ENCODE peak calls at places on chromosomes 4 and X, in four cellular contexts. A is hepatocyte, D is pancreas, Z is body of pancreas. Q is an unnamed sample.
A peak's percentile ranks its signal among the peaks of the same experiment; 100 is the strongest.

GRCh38 chrX:112941209-112941788 is 100.7 kb upstream of the AMOT start:
- DNase-seq in Z (no peak), A (peak; percentile 18), D (no peak), Q (no peak)

GRCh38 chr4:102730968-102731533 is 29.7 kb downstream of the MANBA start:
- DNase-seq in Z (no peak), A (peak; percentile 27), D (no peak), Q (no peak)

GRCh38 chr4:38123555-38123954 is 163.4 kb downstream of the PTTG2 start:
- DNase-seq in A (no peak), D (no peak), Z (no peak), Q (no peak)

GRCh38 chr4:157389751-157390150 is 169.2 kb downstream of the GRIA2 start:
- DNase-seq in D (no peak), A (no peak), Z (no peak), Q (no peak)

GRCh38 chr4:117786566-117786965 is 247.7 kb upstream of the NDST3 start:
- DNase-seq in Z (no peak), A (no peak), D (no peak), Q (no peak)

GRCh38 chrX:138756234-138756633 is 44.7 kb upstream of the FGF13 start:
- DNase-seq in Z (peak; percentile 5), A (peak; percentile 51), D (no peak), Q (no peak)

GRCh38 chrX:153620576-153620975 is 21.6 kb upstream of the CCNQ start:
- DNase-seq in A (no peak), Z (no peak), D (no peak), Q (no peak)

GRCh38 chr4:41792166-41792565 is 43.6 kb upstream of the PHOX2B start:
- DNase-seq in Z (no peak), A (no peak), D (no peak), Q (no peak)

GRCh38 chr4:4216668-4217067 is 10.1 kb downstream of the OTOP1 start:
- DNase-seq in A (no peak), D (no peak), Z (no peak), Q (no peak)

GRCh38 chr4:5893013-5893580 is at the start of gene CRMP1:
- DNase-seq in D (no peak), A (peak; percentile 51), Z (no peak), Q (no peak)

GRCh38 chr4:65943076-65943475 is 272.8 kb upstream of the EPHA5 start:
- DNase-seq in Z (no peak), A (peak; percentile 19), D (no peak), Q (peak; percentile 61)

GRCh38 chrX:63784346-63784901 is 590 bp downstream of the ARHGEF9 start:
- DNase-seq in D (no peak), Z (no peak), A (peak; percentile 7), Q (no peak)

GRCh38 chrX:72659726-72660125 is 54.4 kb downstream of the PHKA1 start:
- DNase-seq in D (no peak), A (no peak), Z (no peak), Q (no peak)

GRCh38 chr4:24130637-24131036 is 240.8 kb upstream of the PPARGC1A start:
- DNase-seq in D (no peak), Z (no peak), A (no peak), Q (no peak)

GRCh38 chrX:70954871-70955270 is 24.0 kb upstream of the SLC7A3 start:
- DNase-seq in D (no peak), Z (no peak), A (no peak), Q (no peak)

GRCh38 chrX:40318076-40318475 is 220.3 kb upstream of the BCOR start:
- DNase-seq in Z (no peak), D (no peak), A (no peak), Q (no peak)

GRCh38 chrX:106802388-106803275 is at the start of gene TBC1D8B:
- DNase-seq in Z (peak; percentile 93), D (peak; percentile 86), A (peak; percentile 86), Q (peak; percentile 71)

GRCh38 chr4:80199947-80200346 is 2.6 kb downstream of the PRDM8 start:
- DNase-seq in Z (no peak), D (no peak), A (no peak), Q (no peak)

GRCh38 chr4:80196259-80197131 is 808 bp upstream of the PRDM8 start:
- DNase-seq in Z (no peak), A (no peak), D (no peak), Q (no peak)

GRCh38 chr4:80199004-80199579 is 1.8 kb downstream of the PRDM8 start:
- DNase-seq in Z (no peak), D (no peak), A (no peak), Q (no peak)

GRCh38 chr4:80197132-80197573 is at the start of gene PRDM8:
- DNase-seq in D (no peak), A (no peak), Z (no peak), Q (no peak)

DNA sequence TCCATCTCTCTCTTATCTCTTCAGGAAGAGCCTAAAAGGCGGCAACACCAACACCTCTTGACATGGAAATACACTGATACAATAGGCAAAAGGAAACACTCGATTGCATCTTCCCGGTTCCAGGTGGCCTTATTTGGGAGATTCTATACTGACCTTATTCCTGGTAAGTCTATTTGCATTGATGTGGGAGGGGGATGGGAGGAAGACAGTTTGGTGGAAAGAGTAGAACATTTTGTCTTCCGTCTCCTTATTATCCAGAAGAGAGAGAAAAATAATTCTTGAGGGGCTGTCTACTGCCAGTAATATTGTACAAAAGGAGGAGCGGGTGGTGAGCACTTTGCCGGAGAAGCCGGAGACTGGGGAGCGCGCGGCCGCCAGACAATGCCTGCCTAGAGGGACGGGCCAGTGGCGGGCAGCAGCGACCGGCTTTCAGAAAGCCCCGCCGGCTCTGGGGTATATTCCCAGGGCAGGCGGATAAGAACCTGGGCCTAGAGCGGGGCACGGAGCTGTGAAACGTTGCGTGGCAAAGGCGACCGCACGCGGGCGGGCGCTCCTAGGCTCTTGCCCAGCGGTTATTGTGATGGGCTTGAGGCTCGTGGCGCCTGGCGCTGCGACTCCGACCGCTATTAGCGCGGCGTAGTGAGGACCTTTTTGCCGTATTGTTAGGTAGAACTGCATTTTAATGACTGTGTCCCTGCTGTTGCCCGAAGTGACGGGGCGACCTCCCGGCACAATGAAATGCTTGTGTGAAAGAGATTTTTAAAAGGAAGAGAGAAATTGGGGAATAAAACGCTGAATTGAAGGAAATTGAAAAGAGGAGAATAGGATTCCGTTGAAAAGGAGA is 520 bp downstream of the PRDM8 start:
- DNase-seq in Z (no peak), D (no peak), A (no peak), Q (no peak)
- H3K27me3 ChIP-seq in Z (peaks cover 6% of the 10 kb centered on the region), D (peaks cover 10% of the 10 kb centered on the region), A (peaks cover 96% of the 10 kb centered on the region), Q (no peaks in the 10 kb centered on the region)

DNA sequence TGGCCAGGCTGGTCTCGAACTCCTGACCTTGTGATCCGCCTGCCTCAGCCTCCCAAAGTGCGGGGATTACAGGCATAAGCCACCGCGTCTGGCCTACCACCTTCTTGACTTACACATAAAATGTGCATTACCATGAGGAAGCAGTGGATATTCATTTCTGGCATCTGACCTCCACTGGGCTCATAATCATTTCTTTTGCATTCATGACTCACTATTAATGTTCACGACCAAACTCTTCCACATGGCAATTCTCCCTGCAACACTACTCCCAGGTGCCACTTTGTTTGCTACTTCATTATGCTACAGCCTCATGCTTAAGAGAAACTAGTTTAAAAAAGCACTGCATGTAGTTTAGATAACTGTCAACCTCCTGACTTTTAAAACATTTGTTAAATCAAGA is 22.7 kb downstream of the RASGEF1B start:
- DNase-seq in Z (no peak), D (no peak), A (no peak), Q (no peak)
- H3K27me3 ChIP-seq in Z (no peaks in the 10 kb centered on the region), D (no peaks in the 10 kb centered on the region), A (no peaks in the 10 kb centered on the region), Q (no peaks in the 10 kb centered on the region)

DNA sequence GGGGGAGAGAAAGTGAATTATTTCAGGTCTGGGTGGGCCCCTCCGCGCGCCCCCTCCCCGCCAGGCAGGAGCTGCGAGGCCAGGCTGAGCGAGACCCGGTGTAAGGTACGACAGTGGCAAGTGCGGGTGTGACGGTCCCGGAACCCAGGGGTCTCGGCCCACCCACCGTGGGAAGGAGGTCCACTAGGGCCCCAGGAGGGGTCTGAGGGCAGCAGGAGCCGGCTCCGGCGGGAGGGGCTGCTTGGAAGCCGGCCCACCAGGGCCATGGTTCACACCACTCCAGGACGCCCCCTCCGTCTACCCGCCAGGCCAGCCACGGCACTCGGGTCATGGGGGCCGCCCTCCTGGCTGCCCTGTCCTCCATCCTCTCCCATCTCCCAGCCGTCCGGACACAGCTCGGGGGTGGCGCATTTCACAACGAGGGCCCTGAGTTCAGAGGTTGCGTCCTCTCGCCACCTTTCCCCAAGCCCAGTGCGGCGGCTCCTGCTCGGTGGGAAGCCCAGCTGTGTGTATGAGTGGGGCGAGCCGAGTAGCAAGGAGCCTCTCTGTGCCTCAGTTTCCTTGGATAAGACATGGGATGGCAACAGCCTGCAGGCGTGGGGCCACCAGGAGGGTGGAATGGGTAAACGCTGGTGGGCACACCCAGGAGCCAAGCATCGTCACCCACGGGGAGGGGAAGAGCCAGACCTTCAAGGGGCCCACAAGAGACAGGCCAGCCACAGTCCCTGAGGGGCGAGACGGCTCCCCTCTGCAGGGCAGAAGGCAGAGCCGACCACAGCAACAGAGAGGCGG is 81.3 kb downstream of the FAM53A start:
- DNase-seq in D (no peak), A (no peak), Z (no peak), Q (no peak)
- H3K27me3 ChIP-seq in D (no peaks in the 10 kb centered on the region), A (no peaks in the 10 kb centered on the region), Z (no peaks in the 10 kb centered on the region), Q (no peaks in the 10 kb centered on the region)

GRCh38 chrX:134545524-134545923 is 85.6 kb downstream of the HPRT1 start:
- DNase-seq in D (no peak), Z (no peak), A (no peak), Q (no peak)

GRCh38 chrX:134544614-134545255 is 84.8 kb downstream of the HPRT1 start:
- DNase-seq in Z (peak; percentile 3), D (no peak), A (peak; percentile 32), Q (no peak)

GRCh38 chrX:134547047-134547679 is 87.2 kb downstream of the HPRT1 start:
- DNase-seq in Z (no peak), D (no peak), A (no peak), Q (no peak)

GRCh38 chrX:134544189-134544588 is 84.2 kb downstream of the HPRT1 start:
- DNase-seq in A (no peak), Z (no peak), D (no peak), Q (no peak)

DNA sequence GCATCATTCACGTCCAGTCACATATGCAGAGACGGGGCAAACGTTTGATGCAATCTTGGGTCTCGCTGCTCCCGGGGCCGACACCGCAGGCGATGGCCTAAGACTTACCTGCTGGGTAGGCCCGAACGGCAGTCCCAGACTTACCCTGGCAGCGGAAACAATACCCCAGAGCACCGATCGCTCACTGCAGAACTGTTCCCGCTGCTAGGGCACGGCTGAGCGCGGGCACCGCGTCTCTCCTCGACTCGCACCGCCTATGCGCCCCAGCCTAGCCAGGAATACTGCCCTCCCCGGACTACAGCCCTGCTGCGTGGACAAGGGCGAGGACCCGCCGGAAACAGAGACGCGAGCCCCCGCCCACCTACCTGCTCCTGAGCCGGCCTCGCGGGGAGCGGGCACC is 86.2 kb downstream of the HPRT1 start:
- DNase-seq in Z (no peak), D (no peak), A (no peak), Q (no peak)
- H3K27me3 ChIP-seq in Z (no peaks in the 10 kb centered on the region), D (peaks cover 22% of the 10 kb centered on the region), A (no peaks in the 10 kb centered on the region), Q (no peaks in the 10 kb centered on the region)

DNA sequence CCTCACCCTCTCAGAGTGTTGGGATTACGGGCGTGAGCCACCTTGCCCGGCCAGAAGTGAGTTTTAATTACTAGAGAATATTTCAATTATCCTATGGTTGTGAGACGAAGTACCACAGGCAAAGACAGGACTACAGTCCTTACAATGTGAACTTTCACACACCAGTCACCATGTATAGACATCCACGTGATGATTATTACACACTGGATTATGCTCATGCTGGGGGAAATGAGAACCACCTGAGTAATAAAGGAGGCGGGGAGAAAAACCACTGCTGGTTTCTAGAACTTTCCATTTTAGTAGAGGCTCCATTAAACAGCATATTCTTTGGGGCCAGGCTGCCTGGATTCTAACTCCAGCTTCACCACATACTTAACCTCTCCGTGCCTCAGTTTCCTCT is 42.5 kb upstream of the TLR2 start:
- DNase-seq in A (no peak), Z (no peak), D (no peak), Q (no peak)
- H3K27me3 ChIP-seq in A (no peaks in the 10 kb centered on the region), Z (no peaks in the 10 kb centered on the region), D (no peaks in the 10 kb centered on the region), Q (no peaks in the 10 kb centered on the region)

GRCh38 chrX:86137071-86137470 is 11.2 kb upstream of the DACH2 start:
- DNase-seq in D (no peak), Z (no peak), A (no peak), Q (no peak)
- H3K27me3 ChIP-seq in D (no peaks in the 10 kb centered on the region), Z (no peaks in the 10 kb centered on the region), A (no peaks in the 10 kb centered on the region), Q (no peaks in the 10 kb centered on the region)

Q was measured in SJSA1.